ENCODE peak calls at places on chromosomes 16 and 17, in ten cellular contexts. Z is OCI-LY7, I is cardiac fibroblast, Q is cardiac muscle cell, E is Calu3, K is colonic mucosa, W is AG04450, A is neural progenitor cell, S is right lobe of liver, M is SK-N-SH. C is an unnamed sample.

GRCh38 chr17:80901319-80901718 is 90.3 kb upstream of the CHMP6 start:
- DNase-seq in Z (no peak), I (peak), Q (no peak), E (peak), K (no peak), W (no peak), A (no peak), S (no peak), M (no peak), C (no peak)

GRCh38 chr16:50152386-50152806 is 710 bp upstream of the TENT4B start:
- DNase-seq in Z (no peak), I (peak), Q (peak), E (peak), K (peak), W (no peak), A (no peak), S (peak), M (no peak), C (no peak)

GRCh38 chr16:80541306-80541694 is 507 bp downstream of the DYNLRB2 start:
- DNase-seq in Z (no peak), I (no peak), Q (no peak), E (no peak), K (no peak), W (no peak), A (no peak), S (no peak), M (no peak), C (no peak)

GRCh38 chr17:19381741-19382444 is 3.6 kb downstream of the MAPK7 start:
- DNase-seq in Z (no peak), I (no peak), Q (no peak), E (no peak), K (no peak), W (no peak), A (no peak), S (peak), M (no peak), C (peak)

GRCh38 chr16:78390070-78390469 is 290.6 kb downstream of the WWOX start:
- DNase-seq in Z (no peak), I (no peak), Q (no peak), E (no peak), K (no peak), W (no peak), A (no peak), S (no peak), M (no peak), C (no peak)

GRCh38 chr17:7478276-7479138 is 924 bp downstream of the ZBTB4 start:
- DNase-seq in Z (no peak), I (no peak), Q (peak), E (peak), K (peak), W (no peak), A (peak), S (peak), M (peak), C (no peak)

GRCh38 chr17:48556534-48557401 is 11.9 kb upstream of the HOXB2 start:
- DNase-seq in Z (no peak), I (no peak), Q (no peak), E (no peak), K (no peak), W (no peak), A (no peak), S (no peak), M (no peak), C (no peak)

GRCh38 chr17:40605301-40605700 is 40.0 kb upstream of the CCR7 start:
- DNase-seq in Z (no peak), I (no peak), Q (no peak), E (no peak), K (no peak), W (no peak), A (no peak), S (no peak), M (no peak), C (no peak)

GRCh38 chr17:42155614-42156045 is 841 bp upstream of the RAB5C start:
- DNase-seq in Z (no peak), I (no peak), Q (no peak), E (no peak), K (no peak), W (no peak), A (peak), S (no peak), M (no peak), C (no peak)

GRCh38 chr16:80569440-80570105 is 28.8 kb downstream of the DYNLRB2 start:
- DNase-seq in Z (no peak), I (peak), Q (no peak), E (peak), K (no peak), W (no peak), A (no peak), S (no peak), M (no peak), C (no peak)

GRCh38 chr17:82300707-82301270 is 16.6 kb downstream of the CD7 start:
- DNase-seq in Z (peak), I (peak), Q (peak), E (peak), K (peak), W (no peak), A (peak), S (peak), M (peak), C (peak)

GRCh38 chr17:7561589-7562207 is at the start of gene SENP3:
- DNase-seq in Z (peak), I (peak), Q (peak), E (peak), K (peak), W (peak), A (peak), S (peak), M (peak), C (peak)

GRCh38 chr16:241866-242265 is 7.2 kb downstream of the FAM234A start:
- DNase-seq in Z (no peak), I (peak), Q (no peak), E (no peak), K (no peak), W (no peak), A (no peak), S (no peak), M (no peak), C (peak)

GRCh38 chr17:2685696-2686095 is 25.9 kb downstream of the CLUH start:
- DNase-seq in Z (no peak), I (no peak), Q (no peak), E (no peak), K (peak), W (no peak), A (no peak), S (no peak), M (peak), C (peak)

GRCh38 chr16:14186007-14186953 is 115.2 kb downstream of the MRTFB start:
- DNase-seq in Z (peak), I (peak), Q (peak), E (no peak), K (no peak), W (peak), A (peak), S (no peak), M (peak), C (no peak)

GRCh38 chr16:67653131-67654068 is 6.7 kb downstream of the ACD start:
- DNase-seq in Z (no peak), I (no peak), Q (peak), E (peak), K (no peak), W (no peak), A (peak), S (no peak), M (peak), C (no peak)

GRCh38 chr17:83131268-83132011 is 52.0 kb downstream of the METRNL start:
- DNase-seq in Z (peak), I (no peak), Q (no peak), E (no peak), K (no peak), W (no peak), A (no peak), S (no peak), M (no peak), C (peak)

GRCh38 chr17:67160791-67161190 is 84.2 kb downstream of the HELZ start:
- DNase-seq in Z (no peak), I (no peak), Q (no peak), E (no peak), K (no peak), W (no peak), A (no peak), S (no peak), M (peak), C (no peak)

GRCh38 chr17:67156269-67157199 is 88.5 kb downstream of the HELZ start:
- DNase-seq in Z (no peak), I (peak), Q (no peak), E (no peak), K (no peak), W (no peak), A (no peak), S (no peak), M (no peak), C (no peak)

GRCh38 chr17:67161573-67161972 is 83.4 kb downstream of the HELZ start:
- DNase-seq in Z (no peak), I (no peak), Q (no peak), E (no peak), K (no peak), W (no peak), A (no peak), S (no peak), M (no peak), C (no peak)

GRCh38 chr17:67162771-67163170 is 82.2 kb downstream of the HELZ start:
- DNase-seq in Z (no peak), I (no peak), Q (no peak), E (no peak), K (no peak), W (no peak), A (no peak), S (no peak), M (no peak), C (no peak)

GRCh38 chr17:67157732-67158639 is 87.0 kb downstream of the HELZ start:
- DNase-seq in Z (peak), I (peak), Q (no peak), E (no peak), K (no peak), W (no peak), A (peak), S (no peak), M (peak), C (no peak)
- TF ChIP-seq CTCF in Z (peak), I (peak), Q (peak), E (no peak), K (peak), W (peak), A (peak), S (no peak), M (peak), C (peak)

DNA sequence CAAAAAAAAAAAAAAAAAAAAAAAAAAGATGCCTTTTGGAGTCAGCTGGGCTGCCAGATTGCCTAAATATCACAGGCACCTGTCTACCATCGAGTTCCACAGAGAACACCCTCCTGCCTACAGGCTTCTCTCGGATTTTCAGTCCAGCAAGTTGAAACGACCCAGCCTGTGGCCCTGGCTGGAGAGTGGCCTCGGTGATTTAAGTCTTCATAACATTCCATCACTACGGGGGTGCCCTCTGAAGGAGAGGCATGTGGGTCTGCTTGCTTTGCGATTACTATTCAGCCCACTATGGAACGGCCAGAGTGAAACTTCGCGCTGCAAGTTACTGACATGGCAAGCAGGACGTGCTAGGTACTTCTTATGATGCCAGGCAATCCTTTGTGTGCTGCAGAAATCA is 42.8 kb downstream of the MARCHF10 start:
- DNase-seq in Z (no peak), I (no peak), Q (no peak), E (no peak), K (no peak), W (no peak), A (peak), S (no peak), M (no peak), C (no peak)
- TF ChIP-seq CTCF in Z (no peak), I (no peak), Q (no peak), E (no peak), K (no peak), W (no peak), A (no peak), S (no peak), M (no peak), C (no peak)

GRCh38 chr17:65101371-65101770 is 35.8 kb upstream of the RGS9 start:
- DNase-seq in Z (no peak), I (no peak), Q (no peak), E (no peak), K (no peak), W (no peak), A (no peak), S (peak), M (peak), C (no peak)

GRCh38 chr17:65102235-65102634 is 34.9 kb upstream of the RGS9 start:
- DNase-seq in Z (no peak), I (no peak), Q (no peak), E (no peak), K (no peak), W (no peak), A (no peak), S (no peak), M (no peak), C (no peak)

GRCh38 chr17:65100316-65101140 is 36.6 kb upstream of the RGS9 start:
- DNase-seq in Z (peak), I (peak), Q (peak), E (peak), K (peak), W (no peak), A (peak), S (peak), M (peak), C (no peak)

GRCh38 chr17:65099475-65099874 is 37.7 kb upstream of the RGS9 start:
- DNase-seq in Z (no peak), I (no peak), Q (no peak), E (no peak), K (no peak), W (no peak), A (no peak), S (no peak), M (no peak), C (no peak)

DNA sequence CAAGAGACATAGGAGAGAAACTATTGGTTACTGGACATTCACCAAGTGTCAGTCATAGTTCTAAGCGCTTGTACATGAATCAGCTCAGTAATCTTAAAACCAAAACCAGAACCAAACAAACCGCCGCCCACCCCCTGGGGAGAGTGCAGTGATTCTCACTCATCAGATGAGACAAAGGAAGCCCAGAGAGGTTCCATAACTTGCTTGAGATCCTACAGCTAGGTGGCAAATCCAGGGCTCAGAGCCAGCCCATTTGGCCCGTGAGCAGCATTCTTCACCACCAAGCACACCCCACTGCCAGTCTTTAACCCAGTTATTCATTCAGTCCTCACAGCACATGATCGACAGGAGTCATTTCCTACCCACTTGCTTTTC is 37.2 kb upstream of the RGS9 start:
- DNase-seq in Z (peak), I (peak), Q (no peak), E (peak), K (peak), W (no peak), A (no peak), S (peak), M (no peak), C (no peak)
- TF ChIP-seq CTCF in Z (no peak), I (no peak), Q (no peak), E (no peak), K (no peak), W (no peak), A (no peak), S (no peak), M (no peak), C (no peak)

DNA sequence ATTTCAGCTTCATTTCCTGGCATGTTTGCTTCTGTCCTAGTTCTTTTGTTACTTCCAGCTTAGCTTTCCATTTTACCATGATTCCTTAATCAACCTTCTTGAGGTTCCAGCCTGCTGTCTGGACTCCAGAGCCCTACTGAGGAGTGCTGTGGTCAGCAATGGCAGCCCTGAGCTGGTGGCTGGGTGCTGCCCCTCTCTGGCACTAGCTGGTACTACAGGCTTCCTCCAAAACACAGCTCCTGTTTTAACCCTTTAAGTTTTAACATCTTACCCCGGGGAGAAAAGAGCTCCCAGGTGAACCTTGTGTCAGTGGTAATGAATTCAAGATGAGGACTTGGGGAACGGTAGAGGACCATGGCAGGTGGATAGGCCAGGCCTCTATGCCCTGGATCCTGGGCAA is 395.5 kb downstream of the TMEM114 start:
- DNase-seq in Z (no peak), I (no peak), Q (no peak), E (no peak), K (no peak), W (no peak), A (peak), S (no peak), M (peak), C (no peak)
- TF ChIP-seq CTCF in Z (peak), I (no peak), Q (no peak), E (no peak), K (no peak), W (no peak), A (peak), S (no peak), M (no peak), C (no peak)

GRCh38 chr17:75183999-75184884 is 1.5 kb upstream of the SUMO2 start:
- DNase-seq in Z (no peak), I (no peak), Q (no peak), E (no peak), K (no peak), W (no peak), A (no peak), S (no peak), M (no peak), C (no peak)

GRCh38 chr17:75181110-75181509 is 1.6 kb downstream of the SUMO2 start:
- DNase-seq in Z (no peak), I (no peak), Q (no peak), E (no peak), K (no peak), W (no peak), A (no peak), S (no peak), M (no peak), C (no peak)

GRCh38 chr17:75182569-75183436 is at the start of gene SUMO2:
- DNase-seq in Z (peak), I (peak), Q (peak), E (peak), K (peak), W (peak), A (peak), S (peak), M (peak), C (peak)

GRCh38 chr17:75181608-75182318 is 996 bp downstream of the SUMO2 start:
- DNase-seq in Z (peak), I (no peak), Q (peak), E (peak), K (peak), W (no peak), A (peak), S (no peak), M (peak), C (no peak)

GRCh38 chr17:75182319-75182568 is 515 bp downstream of the SUMO2 start:
- DNase-seq in Z (no peak), I (no peak), Q (no peak), E (no peak), K (no peak), W (no peak), A (no peak), S (peak), M (no peak), C (peak)
- TF ChIP-seq CTCF in Z (no peak), I (no peak), Q (no peak), E (no peak), K (peak), W (no peak), A (peak), S (no peak), M (peak), C (no peak)

GRCh38 chr17:67891481-67892119 is 66.3 kb downstream of the BPTF start:
- DNase-seq in Z (no peak), I (peak), Q (peak), E (no peak), K (no peak), W (peak), A (peak), S (peak), M (peak), C (no peak)
- TF ChIP-seq CTCF in Z (peak), I (peak), Q (peak), E (no peak), K (no peak), W (peak), A (no peak), S (peak), M (peak), C (peak)